ENCODE peak calls at places on chromosomes 11 and 22, in six cellular contexts. R is uterus, B is A549, Y is IMR-90, H is transverse colon, O is ovary. T is an unnamed sample.

GRCh38 chr22:32177221-32177765 is 18.2 kb upstream of the C22orf42 start:
- DNase-seq in Y (no peak), R (no peak), H (no peak), B (no peak), O (no peak), T (no peak)

GRCh38 chr11:124670732-124671131 is 2.8 kb downstream of the SIAE start:
- DNase-seq in Y (peak; percentile 9), O (no peak), R (no peak), H (no peak), B (no peak), T (peak; percentile 22)

GRCh38 chr11:76658651-76659650 is 11.6 kb downstream of the LRRC32 start:
- DNase-seq in O (no peak), R (peak; percentile 9), Y (no peak), H (peak; percentile 4), B (no peak), T (no peak)

GRCh38 chr22:39257522-39258475 is 13.0 kb upstream of the PDGFB start:
- DNase-seq in R (no peak), H (no peak), Y (no peak), B (no peak), O (no peak), T (no peak)

GRCh38 chr22:46381142-46381541 is 45.6 kb downstream of the TRMU start:
- DNase-seq in H (no peak), B (peak; percentile 61), Y (peak; percentile 10), R (no peak), O (no peak), T (no peak)

GRCh38 chr22:41052661-41053490 is 39.5 kb upstream of the EP300 start:
- DNase-seq in H (no peak), O (no peak), Y (peak; percentile 84), B (no peak), R (no peak), T (no peak)

GRCh38 chr22:36762687-36763260 is 13.1 kb downstream of the IFT27 start:
- DNase-seq in Y (peak; percentile 68), O (no peak), B (no peak), R (no peak), H (peak; percentile 53), T (no peak)

GRCh38 chr11:129280027-129280811 is 88.1 kb upstream of the ARHGAP32 start:
- DNase-seq in H (peak; percentile 8), Y (peak; percentile 65), B (no peak), O (no peak), R (no peak), T (no peak)

GRCh38 chr11:26244207-26244606 is 87.7 kb upstream of the ANO3 start:
- DNase-seq in O (no peak), H (no peak), B (no peak), R (no peak), Y (peak; percentile 32), T (no peak)

GRCh38 chr11:68525320-68525719 is 64.8 kb downstream of the PPP6R3 start:
- DNase-seq in H (no peak), O (no peak), Y (no peak), R (no peak), B (no peak), T (no peak)

DNA sequence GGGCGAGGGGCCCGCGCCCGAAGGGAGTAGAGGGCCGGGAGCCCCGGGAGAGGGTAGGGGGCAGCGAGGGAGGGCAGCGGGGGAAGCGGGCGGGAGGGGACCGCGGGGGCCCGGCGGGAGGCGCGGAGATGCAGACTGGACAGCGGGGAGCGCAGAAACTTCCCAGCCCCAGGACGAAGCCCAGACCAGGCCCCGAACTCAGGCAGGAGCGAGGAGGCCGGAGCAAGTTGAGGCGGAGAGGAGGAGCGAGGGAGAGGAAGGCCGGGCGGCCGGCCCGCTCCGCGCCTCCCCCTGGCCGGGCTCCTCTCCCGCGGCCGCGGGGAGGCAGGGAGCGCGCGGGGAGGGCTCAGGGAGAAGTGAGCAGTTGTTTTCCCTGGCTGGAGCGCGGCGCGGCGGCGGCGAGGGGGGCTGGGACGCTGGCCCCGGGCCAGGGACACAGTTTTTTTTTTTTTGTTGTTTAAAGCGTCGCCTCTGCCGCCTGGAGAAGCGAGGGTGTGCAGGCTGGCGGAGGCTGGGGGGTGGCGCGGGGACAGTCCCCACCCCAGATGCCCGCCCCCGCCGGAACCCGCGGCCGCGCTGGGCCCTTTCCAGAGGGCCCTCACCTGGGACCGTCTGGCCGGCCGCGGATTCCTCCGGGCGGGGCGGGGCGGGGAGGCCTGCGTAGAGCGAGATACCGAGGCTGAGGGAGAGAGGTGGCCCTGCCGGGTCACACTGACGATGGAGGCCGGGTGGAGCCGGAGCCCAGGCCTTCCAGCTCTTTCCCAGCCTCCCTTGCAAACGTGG is at the start of gene LTBP3:
- DNase-seq in H (peak; percentile 77), O (peak; percentile 86), B (peak; percentile 59), R (peak; percentile 84), Y (peak; percentile 71), T (peak; percentile 80)
- TF ChIP-seq POLR2A in H (peak; percentile 21), O (peak; percentile 26), B (peak; percentile 18), R (no peak), Y (peak; percentile 27), T (no peak)

DNA sequence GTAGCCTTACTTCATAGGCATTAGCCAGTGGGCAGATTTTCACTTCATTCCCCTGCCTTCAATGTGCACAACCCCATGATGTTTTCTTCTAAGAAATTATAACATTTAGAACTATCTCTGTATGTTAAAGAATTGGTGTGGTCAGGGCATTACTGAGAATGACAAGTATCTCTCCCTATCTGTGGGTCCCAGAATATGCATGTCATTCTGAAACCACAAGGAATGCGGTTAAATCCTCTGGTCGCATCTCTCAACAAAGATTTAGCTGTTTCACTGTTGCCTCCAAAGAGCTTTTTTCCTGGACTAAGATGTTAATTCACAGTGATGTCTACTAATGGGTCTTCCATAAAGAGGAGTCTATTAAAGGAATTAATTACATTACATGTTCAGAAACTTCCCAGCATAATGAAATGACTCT is 62.7 kb downstream of the LIF start:
- DNase-seq in R (no peak), O (no peak), H (no peak), Y (peak; percentile 71), B (no peak), T (peak; percentile 69)
- TF ChIP-seq POLR2A in R (no peak), O (no peak), H (no peak), Y (no peak), B (no peak), T (no peak)

GRCh38 chr11:75160328-75160757 is 9.4 kb downstream of the SLCO2B1 start:
- DNase-seq in O (no peak), B (no peak), Y (no peak), R (peak; percentile 34), H (no peak), T (no peak)
- TF ChIP-seq POLR2A in O (no peak), B (no peak), Y (no peak), R (no peak), H (peak; percentile 10), T (no peak)

DNA sequence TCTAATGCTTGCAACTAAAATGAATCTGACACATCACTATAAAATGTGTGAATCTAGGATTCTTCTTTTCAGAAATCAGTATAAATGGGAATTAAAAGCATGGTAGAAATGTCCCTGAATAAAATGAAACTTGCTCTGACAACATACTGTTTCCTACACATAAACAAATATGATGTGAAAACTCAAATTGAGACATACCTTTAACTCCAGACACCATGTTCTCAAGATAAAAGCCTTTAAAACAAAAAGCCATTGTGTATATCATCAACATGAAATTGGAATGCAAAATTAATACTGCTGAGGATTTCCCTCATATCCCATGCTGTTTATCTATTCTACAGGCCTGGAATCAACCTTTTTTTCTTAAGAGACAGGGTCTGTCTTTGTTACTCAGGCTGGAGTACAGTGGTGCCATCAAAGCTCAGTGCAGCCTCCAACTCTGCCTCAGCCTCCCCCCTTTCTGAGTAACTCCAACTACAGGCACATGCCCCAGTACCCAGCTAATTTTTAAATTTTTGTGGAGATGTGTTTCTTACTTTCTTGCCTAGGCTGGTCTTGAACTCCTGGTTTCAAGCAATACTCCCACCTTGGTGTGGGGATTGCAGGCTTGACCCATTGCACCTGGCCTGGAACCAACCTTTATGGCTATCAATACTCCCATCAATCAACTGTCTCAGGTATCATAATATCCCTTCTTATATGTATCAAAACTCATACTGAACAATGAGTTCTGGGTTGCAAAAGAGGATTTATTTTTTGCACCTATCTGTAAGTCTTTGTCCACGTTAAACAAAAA is 6.7 kb downstream of the TAF1D start:
- DNase-seq in R (no peak), H (no peak), Y (no peak), O (no peak), B (no peak), T (no peak)
- TF ChIP-seq POLR2A in R (no peak), H (no peak), Y (no peak), O (no peak), B (no peak), T (peak; percentile 25)

DNA sequence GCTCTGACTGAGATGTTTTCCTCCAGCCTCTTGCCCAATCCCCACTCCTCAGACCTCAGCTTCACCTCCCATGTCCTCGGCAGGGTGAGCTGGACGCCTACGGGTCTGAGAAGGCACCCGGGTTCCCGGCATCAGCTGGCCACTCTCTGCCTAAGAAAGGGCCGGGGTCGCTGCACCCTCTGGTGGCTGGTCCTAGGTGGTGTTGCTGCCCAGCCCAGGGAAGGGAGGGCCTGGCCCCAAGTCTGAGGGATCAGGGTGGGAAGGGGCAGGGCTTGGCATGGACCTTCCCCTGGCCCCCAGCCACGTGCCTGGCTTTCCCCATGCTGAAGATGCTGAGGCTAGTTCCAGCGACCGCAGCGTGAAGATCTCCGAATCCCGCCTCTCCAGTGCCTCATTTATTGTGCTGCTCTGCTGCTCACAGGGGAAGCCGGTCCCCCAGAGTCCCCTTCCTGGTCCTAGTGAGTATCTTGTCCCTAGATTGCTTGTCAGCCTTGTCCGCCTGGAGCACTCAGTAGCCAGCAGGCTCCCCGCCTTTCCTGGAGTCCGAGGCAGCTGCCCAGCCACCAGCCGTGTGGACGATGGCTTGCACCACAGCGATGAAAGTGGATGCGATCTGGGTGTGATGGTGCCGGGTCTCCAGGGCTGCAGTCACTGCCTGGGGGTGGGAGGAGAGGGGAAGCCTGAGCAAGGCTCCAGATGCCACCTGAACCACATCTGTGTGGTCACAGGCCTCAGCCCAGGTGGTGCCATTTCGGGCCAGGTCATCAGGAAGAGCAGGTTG is 2.9 kb upstream of the GGT5 start:
- DNase-seq in Y (peak; percentile 95), B (peak; percentile 93), H (peak; percentile 81), O (peak; percentile 97), R (peak; percentile 96), T (peak; percentile 65)
- TF ChIP-seq POLR2A in Y (peak; percentile 31), B (no peak), H (no peak), O (peak; percentile 13), R (no peak), T (no peak)

GRCh38 chr11:3041699-3042098 is 15.5 kb downstream of the CARS1 start:
- DNase-seq in O (no peak), R (no peak), H (no peak), B (no peak), Y (no peak), T (no peak)
- TF ChIP-seq POLR2A in O (no peak), R (no peak), H (no peak), B (no peak), Y (no peak), T (no peak)

GRCh38 chr11:115202061-115202460 is 302.2 kb downstream of the CADM1 start:
- DNase-seq in O (no peak), H (no peak), Y (no peak), B (no peak), R (no peak), T (no peak)

GRCh38 chr11:115198301-115198700 is 305.9 kb downstream of the CADM1 start:
- DNase-seq in B (no peak), R (no peak), O (no peak), Y (peak; percentile 58), H (no peak), T (no peak)

GRCh38 chr11:115199501-115199900 is 304.7 kb downstream of the CADM1 start:
- DNase-seq in O (no peak), B (no peak), H (no peak), R (no peak), Y (peak; percentile 59), T (no peak)

GRCh38 chr11:115202900-115203552 is 301.2 kb downstream of the CADM1 start:
- DNase-seq in H (no peak), O (no peak), B (no peak), R (no peak), Y (no peak), T (no peak)

GRCh38 chr11:115201121-115201792 is 303.0 kb downstream of the CADM1 start:
- DNase-seq in H (no peak), Y (peak; percentile 89), R (no peak), O (no peak), B (no peak), T (no peak)
- TF ChIP-seq POLR2A in H (no peak), Y (no peak), R (no peak), O (no peak), B (no peak), T (no peak)

T was measured in erythroblast.